ENCODE peak calls at places on chromosomes 2 and 18, in seven cellular contexts. K, L, Y, F, R, X and N are unnamed samples.

GRCh38 chr2:54942373-54942772 is 107.9 kb downstream of the RTN4 start:
- DNase-seq in K (no peak), L (no peak), Y (no peak), F (no peak), R (no peak), X (no peak), N (no peak)

GRCh38 chr2:10768063-10768507 is 44.5 kb downstream of the PDIA6 start:
- DNase-seq in K (no peak), L (no peak), Y (no peak), F (no peak), R (no peak), X (no peak), N (no peak)

GRCh38 chr2:230866704-230867561 is 2.2 kb downstream of the ITM2C start:
- DNase-seq in K (peak), L (peak), Y (no peak), F (peak), R (no peak), X (no peak), N (peak)

GRCh38 chr2:174827371-174828369 is 63.4 kb upstream of the CHRNA1 start:
- DNase-seq in K (no peak), L (no peak), Y (no peak), F (peak), R (no peak), X (no peak), N (no peak)

GRCh38 chr2:177478907-177479306 is 86.3 kb downstream of the AGPS start:
- DNase-seq in K (no peak), L (no peak), Y (no peak), F (no peak), R (no peak), X (no peak), N (no peak)

GRCh38 chr18:54702687-54703086 is 111.6 kb downstream of the DYNAP start:
- DNase-seq in K (no peak), L (no peak), Y (no peak), F (peak), R (no peak), X (no peak), N (no peak)

GRCh38 chr18:79511671-79512301 is 116.1 kb downstream of the NFATC1 start:
- DNase-seq in K (no peak), L (peak), Y (no peak), F (no peak), R (no peak), X (no peak), N (peak)

GRCh38 chr18:63591725-63592124 is 4.6 kb downstream of the SERPINB13 start:
- DNase-seq in K (no peak), L (no peak), Y (no peak), F (no peak), R (no peak), X (no peak), N (no peak)

GRCh38 chr2:42830922-42831574 is 38.7 kb upstream of the HAAO start:
- DNase-seq in K (no peak), L (no peak), Y (no peak), F (no peak), R (no peak), X (no peak), N (peak)

GRCh38 chr2:118146315-118147283 is 58.3 kb downstream of the INSIG2 start:
- DNase-seq in K (no peak), L (no peak), Y (no peak), F (no peak), R (no peak), X (no peak), N (no peak)

GRCh38 chr2:239881031-239881471 is 144.1 kb downstream of the NDUFA10 start:
- DNase-seq in K (no peak), L (no peak), Y (no peak), F (no peak), R (no peak), X (no peak), N (peak)

GRCh38 chr2:27765621-27766286 is 5.8 kb upstream of the MRPL33 start:
- DNase-seq in K (peak), L (peak), Y (no peak), F (no peak), R (no peak), X (peak), N (no peak)

GRCh38 chr2:227774011-227774624 is 28.4 kb downstream of the SCYGR8 start:
- DNase-seq in K (no peak), L (no peak), Y (no peak), F (no peak), R (no peak), X (no peak), N (no peak)

GRCh38 chr2:31467426-31467825 is 52.9 kb upstream of the XDH start:
- DNase-seq in K (no peak), L (no peak), Y (no peak), F (no peak), R (peak), X (no peak), N (no peak)

GRCh38 chr2:153866595-153866994 is 5.1 kb upstream of the GALNT13 start:
- DNase-seq in K (no peak), L (no peak), Y (no peak), F (no peak), R (no peak), X (no peak), N (no peak)

GRCh38 chr2:153873062-153874048 is 1.6 kb downstream of the GALNT13 start:
- DNase-seq in K (no peak), L (no peak), Y (no peak), F (no peak), R (no peak), X (peak), N (no peak)

GRCh38 chr2:153871231-153872221 is at the start of gene GALNT13:
- DNase-seq in K (no peak), L (no peak), Y (no peak), F (no peak), R (peak), X (peak), N (peak)

GRCh38 chr2:153872311-153873061 is 764 bp downstream of the GALNT13 start:
- DNase-seq in K (no peak), L (no peak), Y (no peak), F (no peak), R (no peak), X (peak), N (peak)

DNA sequence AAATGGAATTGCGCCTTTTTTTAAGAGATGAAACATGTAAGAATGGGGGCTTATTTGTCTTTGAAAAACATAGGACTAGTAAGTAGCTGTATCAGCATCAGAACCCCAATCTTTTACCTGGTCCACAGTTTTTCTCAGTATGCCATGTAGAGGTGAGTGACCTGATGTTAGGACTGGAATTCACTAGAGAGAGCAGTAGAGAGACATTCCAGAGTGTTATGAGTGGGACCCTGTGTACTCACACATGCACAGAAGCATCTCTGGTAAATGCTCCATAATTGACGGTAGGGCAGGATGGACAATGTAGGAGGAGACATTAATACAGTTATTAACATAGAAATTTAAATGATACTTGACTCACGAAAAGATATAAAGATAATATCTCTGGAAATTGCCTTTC is 1.4 kb upstream of the GALNT13 start:
- DNase-seq in K (no peak), L (no peak), Y (no peak), F (no peak), R (no peak), X (no peak), N (no peak)
- TF ChIP-seq CTCF in K (no peak), L (no peak), Y (no peak), F (no peak), R (no peak), X (no peak), N (peak)

DNA sequence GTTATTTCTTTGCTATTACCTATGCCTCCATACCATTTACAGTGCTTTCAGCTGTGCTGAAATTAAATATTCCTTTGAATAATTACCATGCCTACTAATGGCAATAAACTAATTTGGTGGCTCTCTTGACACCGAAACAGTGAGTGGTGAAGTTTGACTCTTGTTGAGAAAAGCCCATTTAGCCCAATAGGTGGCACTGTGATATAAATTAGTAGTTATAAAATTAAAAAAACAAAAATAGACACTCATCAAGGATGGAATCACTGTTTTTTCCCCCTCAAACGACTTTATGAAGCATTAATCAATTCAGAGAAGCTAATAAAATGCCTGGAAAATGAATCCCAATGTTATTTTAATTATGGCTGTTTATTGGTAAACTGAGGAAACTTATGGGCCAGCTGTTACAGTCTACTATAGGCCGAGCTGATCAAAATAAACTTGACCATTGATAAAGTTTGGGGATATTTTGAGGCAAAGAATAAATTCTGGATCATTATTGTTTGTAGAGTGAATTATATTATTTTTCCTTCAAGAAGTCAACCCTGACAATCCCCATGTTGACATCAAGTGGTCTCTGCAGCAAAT is 339.6 kb downstream of the TRIB2 start:
- DNase-seq in K (no peak), L (no peak), Y (no peak), F (peak), R (peak), X (no peak), N (no peak)
- TF ChIP-seq CTCF in K (peak), L (peak), Y (peak), F (peak), R (peak), X (peak), N (peak)

GRCh38 chr18:59821983-59822382 is 77.8 kb upstream of the PMAIP1 start:
- DNase-seq in K (no peak), L (no peak), Y (no peak), F (peak), R (no peak), X (no peak), N (no peak)

GRCh38 chr18:59822612-59823275 is 77.1 kb upstream of the PMAIP1 start:
- DNase-seq in K (no peak), L (no peak), Y (no peak), F (no peak), R (no peak), X (no peak), N (no peak)

GRCh38 chr18:59818769-59819168 is 81.0 kb upstream of the PMAIP1 start:
- DNase-seq in K (no peak), L (no peak), Y (no peak), F (no peak), R (no peak), X (no peak), N (no peak)

GRCh38 chr18:59820663-59821062 is 79.1 kb upstream of the PMAIP1 start:
- DNase-seq in K (no peak), L (no peak), Y (peak), F (peak), R (no peak), X (no peak), N (no peak)

GRCh38 chr18:59823611-59824195 is 76.1 kb upstream of the PMAIP1 start:
- DNase-seq in K (peak), L (peak), Y (peak), F (peak), R (peak), X (no peak), N (peak)
- TF ChIP-seq CTCF in K (peak), L (peak), Y (peak), F (peak), R (peak), X (peak), N (peak)

GRCh38 chr2:69978157-69978904 is 16.9 kb upstream of the ASPRV1 start:
- DNase-seq in K (no peak), L (peak), Y (no peak), F (no peak), R (no peak), X (no peak), N (no peak)
- TF ChIP-seq CTCF in K (no peak), L (no peak), Y (no peak), F (no peak), R (no peak), X (no peak), N (no peak)

DNA sequence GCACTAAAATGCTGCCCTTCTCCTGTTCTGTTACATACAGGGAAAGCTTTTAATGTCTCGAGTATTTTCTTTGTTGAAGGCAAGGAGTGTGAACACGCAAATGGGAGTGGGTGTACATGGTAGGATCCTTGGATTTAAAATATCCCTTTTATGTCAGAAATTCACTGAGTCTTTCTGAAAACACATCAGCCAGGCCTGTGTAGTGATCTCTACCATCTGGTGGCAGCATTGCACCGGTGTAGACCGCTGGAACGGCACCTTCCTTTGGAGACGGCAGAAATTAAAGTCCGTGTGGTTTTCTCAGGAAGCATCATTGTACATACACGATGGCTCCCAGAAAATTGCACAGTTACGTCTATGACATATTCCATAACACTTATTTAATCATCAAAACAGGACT is 515.8 kb downstream of the GALR1 start:
- DNase-seq in K (peak), L (no peak), Y (no peak), F (no peak), R (peak), X (no peak), N (no peak)
- TF ChIP-seq CTCF in K (peak), L (peak), Y (no peak), F (no peak), R (peak), X (peak), N (peak)

DNA sequence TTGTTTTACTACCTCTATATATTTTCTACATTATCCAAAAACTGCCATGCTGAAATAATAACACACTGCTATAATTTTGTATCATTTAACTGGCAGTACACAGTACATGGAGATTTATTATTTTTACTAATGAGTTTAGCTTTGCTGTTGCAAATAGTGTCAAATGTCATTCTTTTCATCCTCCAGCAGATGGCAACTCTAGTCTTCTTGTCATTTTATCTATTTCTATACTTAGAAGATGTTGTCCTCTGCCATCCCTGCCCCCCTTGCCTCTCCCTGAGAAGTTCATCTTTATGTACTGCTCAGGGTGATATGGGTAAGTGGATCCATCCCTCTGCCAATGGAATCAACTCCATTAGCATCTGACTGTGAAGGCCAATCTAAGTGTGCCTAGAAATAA is 21.7 kb upstream of the LRRTM1 start:
- DNase-seq in K (no peak), L (no peak), Y (no peak), F (peak), R (peak), X (no peak), N (no peak)
- TF ChIP-seq CTCF in K (no peak), L (peak), Y (peak), F (peak), R (peak), X (peak), N (peak)